ENCODE peak calls at places on chromosomes 4 and X, in ten cellular contexts. E is neuronal stem cell, N is lower lobe of right lung, U is tibial artery, C is thoracic aorta, S is heart right ventricle, P is aorta, L is right cardiac atrium, K is pancreas, Y is Peyer's patch. G is an unnamed sample.

GRCh38 chr4:78569291-78569821 is 17.8 kb downstream of the ANXA3 start:
- DNase-seq in E (no peak), N (no peak), U (no peak), C (no peak), S (no peak), P (no peak), L (no peak), K (no peak), Y (no peak), G (no peak)

GRCh38 chr4:158722917-158723793 is at the start of gene PPID:
- DNase-seq in E (peak; percentile 73), N (peak; percentile 89), U (peak; percentile 89), C (peak; percentile 18), S (peak; percentile 82), P (peak; percentile 88), L (peak; percentile 87), K (peak; percentile 78), Y (peak; percentile 93), G (peak; percentile 64)

GRCh38 chr4:55395529-55396304 is at the start of gene TMEM165:
- DNase-seq in E (peak; percentile 80), N (peak; percentile 95), U (peak; percentile 95), C (peak; percentile 66), S (peak; percentile 91), P (peak; percentile 95), L (peak; percentile 92), K (peak; percentile 95), Y (peak; percentile 97), G (peak; percentile 78)

GRCh38 chrX:28701222-28701621 is 114.0 kb downstream of the IL1RAPL1 start:
- DNase-seq in E (no peak), N (no peak), U (no peak), C (no peak), S (no peak), P (no peak), L (no peak), K (no peak), Y (no peak), G (no peak)

GRCh38 chr4:8008391-8008790 is 68.7 kb upstream of the AFAP1 start:
- DNase-seq in E (no peak), N (no peak), U (no peak), C (no peak), S (no peak), P (no peak), L (no peak), K (no peak), Y (no peak), G (no peak)

GRCh38 chrX:109997786-109998452 is 5.0 kb upstream of the TMEM164 start:
- DNase-seq in E (no peak), N (no peak), U (no peak), C (no peak), S (no peak), P (no peak), L (no peak), K (no peak), Y (no peak), G (no peak)

GRCh38 chr4:83709627-83710026 is 173.7 kb downstream of the GPAT3 start:
- DNase-seq in E (no peak), N (no peak), U (no peak), C (no peak), S (no peak), P (no peak), L (no peak), K (no peak), Y (no peak), G (no peak)

GRCh38 chrX:124239911-124240310 is 92.5 kb upstream of the TEX13D start:
- DNase-seq in E (no peak), N (no peak), U (no peak), C (no peak), S (no peak), P (no peak), L (no peak), K (no peak), Y (no peak), G (no peak)

GRCh38 chrX:46647251-46647650 is 73.7 kb downstream of the CHST7 start:
- DNase-seq in E (no peak), N (no peak), U (no peak), C (no peak), S (no peak), P (no peak), L (no peak), K (no peak), Y (no peak), G (no peak)

GRCh38 chr4:142961866-142962265 is 115.8 kb upstream of the INPP4B start:
- DNase-seq in E (no peak), N (no peak), U (no peak), C (no peak), S (no peak), P (no peak), L (no peak), K (no peak), Y (no peak), G (no peak)
- H3K27ac ChIP-seq in E (no peak overlapping the region), N (peak overlapping the region; percentile 3), U (no peak overlapping the region), C (no peak overlapping the region), S (no peak overlapping the region), P (no peak overlapping the region), L (no peak overlapping the region), K (no peak overlapping the region), Y (no peak overlapping the region), G (no peak overlapping the region)

DNA sequence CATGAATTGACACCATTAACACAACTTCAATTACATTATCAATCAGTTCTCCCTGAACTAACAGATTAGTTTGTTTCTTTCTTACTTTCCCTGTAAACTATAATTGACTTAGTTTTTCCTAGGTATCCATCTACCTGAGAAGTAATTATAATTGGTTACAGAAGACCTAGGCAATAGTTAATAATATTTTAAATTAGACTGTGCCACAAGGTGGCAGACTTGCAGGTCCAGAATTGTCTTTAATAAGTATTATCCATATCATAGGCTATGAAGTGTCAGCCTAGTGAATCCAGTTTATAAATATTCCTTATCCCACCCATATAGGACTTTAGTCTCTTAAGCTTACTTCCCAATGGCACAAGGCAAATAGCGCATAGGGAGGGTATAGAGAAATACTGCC is 48.9 kb upstream of the FAM47B start:
- DNase-seq in E (no peak), N (no peak), U (no peak), C (no peak), S (no peak), P (no peak), L (no peak), K (no peak), Y (no peak), G (no peak)
- H3K9me3 ChIP-seq in E (no peaks in the 10 kb centered on the region), N (no peaks in the 10 kb centered on the region), U (no peaks in the 10 kb centered on the region), C (no peaks in the 10 kb centered on the region), S (no peaks in the 10 kb centered on the region), P (no peaks in the 10 kb centered on the region), L (no peaks in the 10 kb centered on the region), K (no peaks in the 10 kb centered on the region), Y (no peaks in the 10 kb centered on the region), G (no peaks in the 10 kb centered on the region)

GRCh38 chr4:1678244-1678643 is 5.9 kb downstream of the FAM53A start:
- DNase-seq in E (no peak), N (no peak), U (no peak), C (no peak), S (no peak), P (no peak), L (no peak), K (no peak), Y (no peak), G (no peak)

GRCh38 chr4:1675136-1675801 is 8.8 kb downstream of the FAM53A start:
- DNase-seq in E (no peak), N (no peak), U (no peak), C (no peak), S (no peak), P (no peak), L (no peak), K (no peak), Y (no peak), G (no peak)

GRCh38 chr4:1675802-1676137 is 8.3 kb downstream of the FAM53A start:
- DNase-seq in E (no peak), N (no peak), U (no peak), C (no peak), S (no peak), P (no peak), L (no peak), K (no peak), Y (no peak), G (no peak)

GRCh38 chr4:1674682-1675081 is 9.4 kb downstream of the FAM53A start:
- DNase-seq in E (no peak), N (no peak), U (no peak), C (no peak), S (no peak), P (no peak), L (no peak), K (no peak), Y (no peak), G (no peak)

DNA sequence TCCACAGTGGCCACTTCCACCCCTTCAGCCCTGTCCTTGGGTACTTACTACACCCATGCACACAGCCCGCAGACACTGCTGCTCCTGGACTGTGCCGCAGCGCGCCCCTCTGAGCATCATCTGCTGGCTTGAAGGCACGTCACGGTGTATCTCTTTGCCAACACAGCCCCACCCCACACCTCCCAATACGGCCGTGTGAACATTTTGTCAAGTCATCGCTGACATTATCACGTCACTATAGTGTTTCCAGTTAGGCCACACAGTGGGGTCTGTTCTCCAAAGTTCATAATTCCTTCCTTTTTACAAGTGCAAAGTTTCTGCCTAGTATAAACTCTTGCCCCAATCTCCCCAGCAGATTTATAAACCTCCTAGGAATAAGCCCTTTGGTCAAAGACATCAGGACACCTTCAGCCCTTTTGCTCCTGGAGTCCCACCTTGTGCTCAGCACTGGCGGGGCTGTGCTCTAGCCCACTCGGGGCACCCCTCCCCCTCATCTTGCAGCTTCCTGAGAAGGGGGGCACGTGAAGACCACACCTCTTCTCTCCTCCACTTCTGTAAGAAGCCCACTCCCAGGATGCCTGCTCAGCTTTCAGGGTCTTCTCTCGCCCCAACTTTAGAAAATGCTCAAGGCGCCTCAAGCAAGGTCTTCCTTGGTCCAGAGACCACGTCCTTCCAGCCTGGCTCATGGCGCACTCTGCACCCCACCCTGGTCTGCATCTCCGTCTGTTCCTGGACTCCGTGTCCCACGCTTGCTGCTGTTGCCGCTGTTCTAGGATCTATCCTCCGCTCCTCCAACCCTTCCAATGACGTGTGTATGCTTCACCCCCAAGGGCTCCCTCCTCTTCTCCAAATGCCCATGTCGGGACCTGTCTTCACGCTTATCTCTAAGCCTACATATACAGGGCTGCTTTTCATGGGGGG is 7.2 kb downstream of the FAM53A start:
- DNase-seq in E (no peak), N (no peak), U (no peak), C (no peak), S (no peak), P (no peak), L (no peak), K (no peak), Y (no peak), G (no peak)
- H3K27ac ChIP-seq in E (no peak overlapping the region), N (no peak overlapping the region), U (no peak overlapping the region), C (no peak overlapping the region), S (no peak overlapping the region), P (no peak overlapping the region), L (no peak overlapping the region), K (no peak overlapping the region), Y (no peak overlapping the region), G (no peak overlapping the region)

DNA sequence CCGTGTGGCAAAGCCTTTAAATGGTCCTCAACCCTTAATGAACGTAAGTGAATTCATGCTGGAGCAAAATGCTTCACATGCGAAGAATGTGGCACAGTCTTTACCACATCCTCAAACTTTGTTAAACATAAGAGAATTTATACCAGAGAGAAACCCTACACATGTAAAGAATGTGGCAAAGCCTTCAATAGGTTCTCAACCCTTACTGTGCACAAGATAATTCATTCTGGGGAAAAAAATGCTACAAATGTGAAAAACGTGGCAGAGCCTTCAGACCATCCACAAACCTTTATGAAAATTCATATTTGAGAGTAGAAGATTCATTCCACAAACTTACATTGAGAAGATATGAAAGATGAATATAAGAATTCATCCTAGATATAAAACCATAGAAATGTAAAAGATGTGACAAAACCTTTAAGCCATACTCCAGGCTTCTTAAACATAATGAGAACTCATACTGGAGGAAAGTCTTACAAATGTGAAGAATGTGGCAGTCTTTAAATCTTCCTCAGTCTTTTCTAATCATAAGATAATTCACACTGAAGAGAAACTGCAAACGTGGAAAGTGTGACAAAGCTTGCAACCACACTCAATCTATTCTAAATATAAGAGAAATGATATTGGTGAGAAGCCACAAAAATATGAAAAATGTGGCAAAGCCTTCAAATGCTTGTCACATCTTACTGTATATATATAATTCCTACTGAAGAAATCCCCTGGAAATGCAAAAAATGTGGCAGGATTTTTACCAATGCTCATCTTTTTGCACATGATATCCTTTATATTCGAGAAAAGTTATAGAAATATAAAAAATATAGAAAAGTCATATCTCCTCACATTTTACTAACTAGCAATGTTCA is 36.9 kb downstream of the ZNF141 start:
- DNase-seq in E (no peak), N (no peak), U (no peak), C (no peak), S (no peak), P (no peak), L (no peak), K (no peak), Y (no peak), G (no peak)
- H3K9me3 ChIP-seq in E (peaks cover 25% of the 10 kb centered on the region), N (peaks cover 100% of the 10 kb centered on the region), U (peaks cover 91% of the 10 kb centered on the region), C (peaks cover 96% of the 10 kb centered on the region), S (peaks cover 36% of the 10 kb centered on the region), P (peaks cover 21% of the 10 kb centered on the region), L (peaks cover 17% of the 10 kb centered on the region), K (peaks cover 39% of the 10 kb centered on the region), Y (peaks cover 39% of the 10 kb centered on the region), G (peaks cover 94% of the 10 kb centered on the region)

G was measured in CD4-positive, alpha-beta T cell.